ENCODE peak calls at places on chromosomes 4 and X, in four cellular contexts. One of them, this sample, is unnamed.

GRCh38 chr4:122099896-122100295 is 52.2 kb upstream of the BLTP1 start:
- DNase-seq in stimulated activated CD8-positive, alpha-beta memory T cell treated with anti-CD3 and anti-CD28 coated beads, Interleukin-15, amount 100 ng/mL, for 48 hours: no peak
- DNase-seq in HTR-8/SVneo: peak
- DNase-seq in activated CD4-positive, alpha-beta T cell treated with anti-CD3 and anti-CD28 coated beads, Interleukin-2, amount 10 ng/mL, durations not matched to agents 7 days and 5 days: no peak
- DNase-seq in this sample: no peak

GRCh38 chrX:46211079-46211478 is 334.1 kb downstream of the ZNF674 start:
- DNase-seq in stimulated activated CD8-positive, alpha-beta memory T cell treated with anti-CD3 and anti-CD28 coated beads, Interleukin-15, amount 100 ng/mL, for 48 hours: no peak
- DNase-seq in HTR-8/SVneo: no peak
- DNase-seq in activated CD4-positive, alpha-beta T cell treated with anti-CD3 and anti-CD28 coated beads, Interleukin-2, amount 10 ng/mL, durations not matched to agents 7 days and 5 days: no peak
- DNase-seq in this sample: no peak

GRCh38 chr4:177051473-177052060 is 258.1 kb upstream of the NEIL3 start:
- DNase-seq in stimulated activated CD8-positive, alpha-beta memory T cell treated with anti-CD3 and anti-CD28 coated beads, Interleukin-15, amount 100 ng/mL, for 48 hours: no peak
- DNase-seq in HTR-8/SVneo: peak
- DNase-seq in activated CD4-positive, alpha-beta T cell treated with anti-CD3 and anti-CD28 coated beads, Interleukin-2, amount 10 ng/mL, durations not matched to agents 7 days and 5 days: peak
- DNase-seq in this sample: no peak

GRCh38 chr4:90792689-90793088 is 665.5 kb downstream of the CCSER1 start:
- DNase-seq in stimulated activated CD8-positive, alpha-beta memory T cell treated with anti-CD3 and anti-CD28 coated beads, Interleukin-15, amount 100 ng/mL, for 48 hours: no peak
- DNase-seq in HTR-8/SVneo: no peak
- DNase-seq in activated CD4-positive, alpha-beta T cell treated with anti-CD3 and anti-CD28 coated beads, Interleukin-2, amount 10 ng/mL, durations not matched to agents 7 days and 5 days: no peak
- DNase-seq in this sample: no peak

GRCh38 chr4:164097119-164097518 is 602.6 kb downstream of the TMA16 start:
- DNase-seq in stimulated activated CD8-positive, alpha-beta memory T cell treated with anti-CD3 and anti-CD28 coated beads, Interleukin-15, amount 100 ng/mL, for 48 hours: no peak
- DNase-seq in HTR-8/SVneo: no peak
- DNase-seq in activated CD4-positive, alpha-beta T cell treated with anti-CD3 and anti-CD28 coated beads, Interleukin-2, amount 10 ng/mL, durations not matched to agents 7 days and 5 days: no peak
- DNase-seq in this sample: no peak

GRCh38 chr4:16492872-16493271 is 266.6 kb upstream of the TAPT1 start:
- DNase-seq in stimulated activated CD8-positive, alpha-beta memory T cell treated with anti-CD3 and anti-CD28 coated beads, Interleukin-15, amount 100 ng/mL, for 48 hours: no peak
- DNase-seq in HTR-8/SVneo: no peak
- DNase-seq in activated CD4-positive, alpha-beta T cell treated with anti-CD3 and anti-CD28 coated beads, Interleukin-2, amount 10 ng/mL, durations not matched to agents 7 days and 5 days: no peak
- DNase-seq in this sample: no peak

GRCh38 chr4:143482753-143483362 is 30.6 kb upstream of the SMARCA5 start:
- DNase-seq in stimulated activated CD8-positive, alpha-beta memory T cell treated with anti-CD3 and anti-CD28 coated beads, Interleukin-15, amount 100 ng/mL, for 48 hours: no peak
- DNase-seq in HTR-8/SVneo: peak
- DNase-seq in activated CD4-positive, alpha-beta T cell treated with anti-CD3 and anti-CD28 coated beads, Interleukin-2, amount 10 ng/mL, durations not matched to agents 7 days and 5 days: no peak
- DNase-seq in this sample: peak

GRCh38 chrX:78665286-78665685 is 6.2 kb upstream of the RTL3 start:
- DNase-seq in stimulated activated CD8-positive, alpha-beta memory T cell treated with anti-CD3 and anti-CD28 coated beads, Interleukin-15, amount 100 ng/mL, for 48 hours: no peak
- DNase-seq in HTR-8/SVneo: no peak
- DNase-seq in activated CD4-positive, alpha-beta T cell treated with anti-CD3 and anti-CD28 coated beads, Interleukin-2, amount 10 ng/mL, durations not matched to agents 7 days and 5 days: no peak
- DNase-seq in this sample: no peak

GRCh38 chrX:44223150-44223549 is 120.3 kb downstream of the EFHC2 start:
- DNase-seq in stimulated activated CD8-positive, alpha-beta memory T cell treated with anti-CD3 and anti-CD28 coated beads, Interleukin-15, amount 100 ng/mL, for 48 hours: no peak
- DNase-seq in HTR-8/SVneo: no peak
- DNase-seq in activated CD4-positive, alpha-beta T cell treated with anti-CD3 and anti-CD28 coated beads, Interleukin-2, amount 10 ng/mL, durations not matched to agents 7 days and 5 days: no peak
- DNase-seq in this sample: no peak

GRCh38 chr4:105140684-105141490 is 5.8 kb upstream of the TET2 start:
- DNase-seq in stimulated activated CD8-positive, alpha-beta memory T cell treated with anti-CD3 and anti-CD28 coated beads, Interleukin-15, amount 100 ng/mL, for 48 hours: no peak
- DNase-seq in HTR-8/SVneo: no peak
- DNase-seq in activated CD4-positive, alpha-beta T cell treated with anti-CD3 and anti-CD28 coated beads, Interleukin-2, amount 10 ng/mL, durations not matched to agents 7 days and 5 days: peak
- DNase-seq in this sample: no peak

GRCh38 chr4:184548651-184549341 is 74.4 kb upstream of the IRF2 start:
- DNase-seq in stimulated activated CD8-positive, alpha-beta memory T cell treated with anti-CD3 and anti-CD28 coated beads, Interleukin-15, amount 100 ng/mL, for 48 hours: no peak
- DNase-seq in HTR-8/SVneo: no peak
- DNase-seq in activated CD4-positive, alpha-beta T cell treated with anti-CD3 and anti-CD28 coated beads, Interleukin-2, amount 10 ng/mL, durations not matched to agents 7 days and 5 days: no peak
- DNase-seq in this sample: no peak

GRCh38 chr4:139663561-139664138 is 2.0 kb upstream of the MGST2 start:
- DNase-seq in stimulated activated CD8-positive, alpha-beta memory T cell treated with anti-CD3 and anti-CD28 coated beads, Interleukin-15, amount 100 ng/mL, for 48 hours: no peak
- DNase-seq in HTR-8/SVneo: no peak
- DNase-seq in activated CD4-positive, alpha-beta T cell treated with anti-CD3 and anti-CD28 coated beads, Interleukin-2, amount 10 ng/mL, durations not matched to agents 7 days and 5 days: no peak
- DNase-seq in this sample: no peak

GRCh38 chr4:41305486-41305885 is 48.8 kb downstream of the UCHL1 start:
- DNase-seq in stimulated activated CD8-positive, alpha-beta memory T cell treated with anti-CD3 and anti-CD28 coated beads, Interleukin-15, amount 100 ng/mL, for 48 hours: no peak
- DNase-seq in HTR-8/SVneo: no peak
- DNase-seq in activated CD4-positive, alpha-beta T cell treated with anti-CD3 and anti-CD28 coated beads, Interleukin-2, amount 10 ng/mL, durations not matched to agents 7 days and 5 days: no peak
- DNase-seq in this sample: no peak

GRCh38 chr4:2931765-2932560 is 31.2 kb downstream of the NOP14 start:
- DNase-seq in stimulated activated CD8-positive, alpha-beta memory T cell treated with anti-CD3 and anti-CD28 coated beads, Interleukin-15, amount 100 ng/mL, for 48 hours: no peak
- DNase-seq in HTR-8/SVneo: no peak
- DNase-seq in activated CD4-positive, alpha-beta T cell treated with anti-CD3 and anti-CD28 coated beads, Interleukin-2, amount 10 ng/mL, durations not matched to agents 7 days and 5 days: peak
- DNase-seq in this sample: no peak